ENCODE peak calls at places on chromosomes 13 and 19, in seven cellular contexts. One of them, this sample, is unnamed.

GRCh38 chr13:95411641-95412040 is 110.4 kb upstream of the ABCC4 start:
- DNase-seq in astrocyte: peak; percentile 22
- DNase-seq in PC-3: no peak
- DNase-seq in IMR-90: no peak
- DNase-seq in K562: no peak
- DNase-seq in colonic mucosa: no peak
- DNase-seq in neuronal stem cell: no peak
- DNase-seq in this sample: peak; percentile 34

GRCh38 chr13:113299951-113300350 is 2.9 kb downstream of the LAMP1 start:
- DNase-seq in PC-3: no peak
- DNase-seq in colonic mucosa: no peak
- DNase-seq in neuronal stem cell: no peak
- DNase-seq in astrocyte: no peak
- DNase-seq in IMR-90: no peak
- DNase-seq in K562: no peak
- DNase-seq in this sample: peak; percentile 34

GRCh38 chr13:96963786-96964475 is 30.3 kb downstream of the OXGR1 start:
- DNase-seq in colonic mucosa: no peak
- DNase-seq in neuronal stem cell: no peak
- DNase-seq in K562: no peak
- DNase-seq in astrocyte: no peak
- DNase-seq in IMR-90: no peak
- DNase-seq in PC-3: peak; percentile 24
- DNase-seq in this sample: no peak

GRCh38 chr19:44587863-44588752 is 25.3 kb upstream of the IGSF23 start:
- DNase-seq in PC-3: peak; percentile 86
- DNase-seq in K562: peak; percentile 80
- DNase-seq in astrocyte: peak; percentile 95
- DNase-seq in colonic mucosa: no peak
- DNase-seq in neuronal stem cell: no peak
- DNase-seq in IMR-90: peak; percentile 96
- DNase-seq in this sample: peak; percentile 96

GRCh38 chr13:104315606-104316005 is 1249.4 kb upstream of the SLC10A2 start:
- DNase-seq in astrocyte: peak; percentile 98
- DNase-seq in IMR-90: peak; percentile 97
- DNase-seq in neuronal stem cell: no peak
- DNase-seq in K562: no peak
- DNase-seq in colonic mucosa: no peak
- DNase-seq in PC-3: peak; percentile 88
- DNase-seq in this sample: peak; percentile 79

GRCh38 chr13:111093634-111094033 is 21.5 kb upstream of the ARHGEF7 start:
- DNase-seq in neuronal stem cell: no peak
- DNase-seq in PC-3: no peak
- DNase-seq in IMR-90: no peak
- DNase-seq in K562: no peak
- DNase-seq in colonic mucosa: no peak
- DNase-seq in astrocyte: no peak
- DNase-seq in this sample: no peak

GRCh38 chr19:18419699-18420460 is 682 bp downstream of the SSBP4 start:
- DNase-seq in astrocyte: no peak
- DNase-seq in colonic mucosa: peak; percentile 74
- DNase-seq in neuronal stem cell: no peak
- DNase-seq in IMR-90: no peak
- DNase-seq in K562: peak; percentile 59
- DNase-seq in PC-3: peak; percentile 35
- DNase-seq in this sample: peak; percentile 58

GRCh38 chr19:29966594-29967249 is 24.7 kb downstream of the URI1 start:
- DNase-seq in astrocyte: peak; percentile 6
- DNase-seq in PC-3: peak; percentile 8
- DNase-seq in colonic mucosa: no peak
- DNase-seq in K562: no peak
- DNase-seq in IMR-90: peak; percentile 34
- DNase-seq in neuronal stem cell: no peak
- DNase-seq in this sample: peak; percentile 55

GRCh38 chr13:101575591-101575990 is 123.1 kb downstream of the ITGBL1 start:
- DNase-seq in IMR-90: no peak
- DNase-seq in neuronal stem cell: no peak
- DNase-seq in colonic mucosa: no peak
- DNase-seq in PC-3: peak; percentile 71
- DNase-seq in K562: no peak
- DNase-seq in astrocyte: no peak
- DNase-seq in this sample: peak; percentile 27

GRCh38 chr19:17902701-17903100 is 30.1 kb upstream of the CCDC124 start:
- DNase-seq in IMR-90: peak; percentile 50
- DNase-seq in PC-3: no peak
- DNase-seq in neuronal stem cell: no peak
- DNase-seq in K562: no peak
- DNase-seq in colonic mucosa: no peak
- DNase-seq in astrocyte: peak; percentile 32
- DNase-seq in this sample: peak; percentile 41

GRCh38 chr19:5594521-5594950 is 26.8 kb upstream of the TINCR start:
- DNase-seq in K562: no peak
- DNase-seq in PC-3: no peak
- DNase-seq in colonic mucosa: no peak
- DNase-seq in astrocyte: no peak
- DNase-seq in IMR-90: no peak
- DNase-seq in neuronal stem cell: no peak
- DNase-seq in this sample: no peak

GRCh38 chr13:60229708-60230272 is 66.1 kb upstream of the DIAPH3 start:
- DNase-seq in PC-3: no peak
- DNase-seq in astrocyte: peak; percentile 74
- DNase-seq in colonic mucosa: no peak
- DNase-seq in IMR-90: no peak
- DNase-seq in K562: peak; percentile 55
- DNase-seq in neuronal stem cell: no peak
- DNase-seq in this sample: no peak

GRCh38 chr13:45301263-45301662 is 39.7 kb downstream of the TPT1 start:
- DNase-seq in IMR-90: no peak
- DNase-seq in astrocyte: no peak
- DNase-seq in PC-3: no peak
- DNase-seq in neuronal stem cell: no peak
- DNase-seq in colonic mucosa: no peak
- DNase-seq in K562: peak; percentile 50
- DNase-seq in this sample: no peak

GRCh38 chr13:44218501-44219240 is 155.0 kb upstream of the SERP2 start:
- DNase-seq in IMR-90: no peak
- DNase-seq in PC-3: peak; percentile 67
- DNase-seq in neuronal stem cell: no peak
- DNase-seq in colonic mucosa: peak; percentile 60
- DNase-seq in astrocyte: no peak
- DNase-seq in K562: no peak
- DNase-seq in this sample: no peak

GRCh38 chr19:30441011-30441410 is 68.8 kb downstream of the ZNF536 start:
- DNase-seq in PC-3: no peak
- DNase-seq in colonic mucosa: no peak
- DNase-seq in K562: no peak
- DNase-seq in neuronal stem cell: no peak
- DNase-seq in astrocyte: no peak
- DNase-seq in IMR-90: no peak
- DNase-seq in this sample: no peak

GRCh38 chr13:101346942-101347728 is 69.2 kb downstream of the NALCN start:
- DNase-seq in colonic mucosa: no peak
- DNase-seq in K562: no peak
- DNase-seq in astrocyte: peak; percentile 53
- DNase-seq in IMR-90: peak; percentile 14
- DNase-seq in PC-3: no peak
- DNase-seq in neuronal stem cell: no peak
- DNase-seq in this sample: peak; percentile 10

GRCh38 chr19:15249912-15250634 is 17.8 kb upstream of the EPHX3 start:
- DNase-seq in colonic mucosa: peak; percentile 42
- DNase-seq in neuronal stem cell: no peak
- DNase-seq in IMR-90: peak; percentile 95
- DNase-seq in PC-3: no peak
- DNase-seq in astrocyte: peak; percentile 88
- DNase-seq in K562: no peak
- DNase-seq in this sample: peak; percentile 92

GRCh38 chr19:31282346-31282745 is 66.9 kb downstream of the TSHZ3 start:
- DNase-seq in IMR-90: no peak
- DNase-seq in PC-3: no peak
- DNase-seq in colonic mucosa: no peak
- DNase-seq in astrocyte: no peak
- DNase-seq in neuronal stem cell: no peak
- DNase-seq in K562: no peak
- DNase-seq in this sample: no peak

GRCh38 chr19:49676136-49676689 is 858 bp upstream of the PRMT1 start:
- DNase-seq in astrocyte: peak; percentile 90
- DNase-seq in colonic mucosa: peak; percentile 90
- DNase-seq in neuronal stem cell: peak; percentile 96
- DNase-seq in K562: peak; percentile 94
- DNase-seq in PC-3: peak; percentile 86
- DNase-seq in IMR-90: peak; percentile 95
- DNase-seq in this sample: peak; percentile 94

GRCh38 chr13:95301135-95301946 is at the start of gene ABCC4:
- DNase-seq in colonic mucosa: peak; percentile 73
- DNase-seq in IMR-90: peak; percentile 72
- DNase-seq in PC-3: peak; percentile 75
- DNase-seq in K562: peak; percentile 81
- DNase-seq in neuronal stem cell: peak; percentile 73
- DNase-seq in astrocyte: peak; percentile 59
- DNase-seq in this sample: peak; percentile 87

GRCh38 chr19:6971366-6971765 is 49.9 kb downstream of the MBD3L2B start:
- DNase-seq in IMR-90: no peak
- DNase-seq in K562: no peak
- DNase-seq in PC-3: peak; percentile 66
- DNase-seq in astrocyte: no peak
- DNase-seq in neuronal stem cell: no peak
- DNase-seq in colonic mucosa: no peak
- DNase-seq in this sample: no peak

GRCh38 chr19:44476559-44477408 is 23.5 kb downstream of the ZNF180 start:
- DNase-seq in colonic mucosa: no peak
- DNase-seq in neuronal stem cell: no peak
- DNase-seq in K562: peak; percentile 23
- DNase-seq in PC-3: peak; percentile 7
- DNase-seq in IMR-90: peak; percentile 15
- DNase-seq in astrocyte: peak; percentile 15
- DNase-seq in this sample: peak; percentile 13

GRCh38 chr13:63327584-63327983 is 1911.9 kb upstream of the PCDH20 start:
- DNase-seq in K562: no peak
- DNase-seq in colonic mucosa: no peak
- DNase-seq in PC-3: no peak
- DNase-seq in IMR-90: no peak
- DNase-seq in neuronal stem cell: no peak
- DNase-seq in astrocyte: no peak
- DNase-seq in this sample: no peak
- H3K9ac ChIP-seq in K562: no peak overlapping the region
- H3K9ac ChIP-seq in colonic mucosa: no peak overlapping the region
- H3K9ac ChIP-seq in PC-3: no peak overlapping the region
- H3K9ac ChIP-seq in IMR-90: no peak overlapping the region
- H3K9ac ChIP-seq in neuronal stem cell: no peak overlapping the region
- H3K9ac ChIP-seq in astrocyte: no peak overlapping the region
- H3K9ac ChIP-seq in this sample: no peak overlapping the region

GRCh38 chr19:48290923-48291700 is 21.2 kb downstream of the ZNF114 start:
- DNase-seq in neuronal stem cell: peak; percentile 79
- DNase-seq in colonic mucosa: peak; percentile 78
- DNase-seq in PC-3: peak; percentile 78
- DNase-seq in IMR-90: peak; percentile 81
- DNase-seq in K562: peak; percentile 80
- DNase-seq in astrocyte: peak; percentile 68
- DNase-seq in this sample: peak; percentile 89
- H3K9ac ChIP-seq in neuronal stem cell: peak overlapping the region; percentile 82
- H3K9ac ChIP-seq in colonic mucosa: no peak overlapping the region
- H3K9ac ChIP-seq in PC-3: no peak overlapping the region
- H3K9ac ChIP-seq in IMR-90: peak overlapping the region; percentile 8
- H3K9ac ChIP-seq in K562: peak overlapping the region; percentile 89
- H3K9ac ChIP-seq in astrocyte: peak overlapping the region; percentile 72
- H3K9ac ChIP-seq in this sample: peak overlapping the region; percentile 58

DNA sequence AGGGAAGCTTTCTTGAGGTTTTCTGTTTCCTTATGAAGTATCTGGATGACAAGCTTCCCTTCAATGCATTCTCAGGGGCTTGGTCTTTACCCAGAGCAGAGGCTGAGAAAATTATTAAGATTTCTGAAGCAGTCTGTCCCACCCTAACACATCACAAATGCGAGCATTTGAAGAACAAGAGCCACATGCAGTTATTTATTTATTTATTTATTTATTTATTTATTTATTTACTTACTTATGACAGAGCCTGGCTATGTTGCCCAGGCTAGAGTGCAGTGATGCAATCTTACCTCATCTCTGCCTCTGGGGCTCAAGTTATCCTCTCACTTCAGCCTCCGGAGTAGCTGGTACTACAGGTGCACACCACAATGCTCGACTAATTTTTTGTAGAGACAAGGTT is 38.4 kb downstream of the SPRYD7 start:
- DNase-seq in neuronal stem cell: no peak
- DNase-seq in astrocyte: no peak
- DNase-seq in K562: no peak
- DNase-seq in PC-3: no peak
- DNase-seq in IMR-90: no peak
- DNase-seq in colonic mucosa: no peak
- DNase-seq in this sample: no peak
- H3K9ac ChIP-seq in neuronal stem cell: no peak overlapping the region
- H3K9ac ChIP-seq in astrocyte: no peak overlapping the region
- H3K9ac ChIP-seq in K562: no peak overlapping the region
- H3K9ac ChIP-seq in PC-3: no peak overlapping the region
- H3K9ac ChIP-seq in IMR-90: no peak overlapping the region
- H3K9ac ChIP-seq in colonic mucosa: no peak overlapping the region
- H3K9ac ChIP-seq in this sample: no peak overlapping the region

GRCh38 chr19:35775298-35776101 is at the start of gene ARHGAP33:
- DNase-seq in neuronal stem cell: peak; percentile 98
- DNase-seq in colonic mucosa: peak; percentile 100
- DNase-seq in K562: peak; percentile 99
- DNase-seq in astrocyte: peak; percentile 80
- DNase-seq in PC-3: peak; percentile 97
- DNase-seq in IMR-90: peak; percentile 92
- DNase-seq in this sample: peak; percentile 100

GRCh38 chr19:35777411-35777841 is 2.1 kb downstream of the ARHGAP33 start:
- DNase-seq in PC-3: no peak
- DNase-seq in IMR-90: no peak
- DNase-seq in K562: no peak
- DNase-seq in neuronal stem cell: no peak
- DNase-seq in astrocyte: no peak
- DNase-seq in colonic mucosa: no peak
- DNase-seq in this sample: no peak

GRCh38 chr19:35775046-35775297 is 392 bp upstream of the ARHGAP33 start:
- DNase-seq in colonic mucosa: no peak
- DNase-seq in neuronal stem cell: no peak
- DNase-seq in PC-3: no peak
- DNase-seq in IMR-90: no peak
- DNase-seq in K562: no peak
- DNase-seq in astrocyte: no peak
- DNase-seq in this sample: no peak

GRCh38 chr19:35777961-35778360 is 2.6 kb downstream of the ARHGAP33 start:
- DNase-seq in K562: no peak
- DNase-seq in astrocyte: no peak
- DNase-seq in colonic mucosa: no peak
- DNase-seq in PC-3: no peak
- DNase-seq in IMR-90: no peak
- DNase-seq in neuronal stem cell: no peak
- DNase-seq in this sample: no peak

GRCh38 chr19:35776102-35776788 is 881 bp downstream of the ARHGAP33 start:
- DNase-seq in PC-3: no peak
- DNase-seq in astrocyte: no peak
- DNase-seq in IMR-90: no peak
- DNase-seq in colonic mucosa: no peak
- DNase-seq in K562: no peak
- DNase-seq in neuronal stem cell: no peak
- DNase-seq in this sample: no peak
- H3K9ac ChIP-seq in PC-3: peak overlapping the region; percentile 17
- H3K9ac ChIP-seq in astrocyte: peak overlapping the region; percentile 76
- H3K9ac ChIP-seq in IMR-90: peak overlapping the region; percentile 45
- H3K9ac ChIP-seq in colonic mucosa: no peak overlapping the region
- H3K9ac ChIP-seq in K562: peak overlapping the region; percentile 70
- H3K9ac ChIP-seq in neuronal stem cell: peak overlapping the region; percentile 96
- H3K9ac ChIP-seq in this sample: no peak overlapping the region